ENCODE peak calls at places on chromosomes 12 and 14, in ten cellular contexts. F is upper lobe of right lung, O is tibial artery, R is endodermal cell, J is activated B cell treated with CpG ODN at 0.5 μM for 24 hours, W is GM06990, X is stomach, E is retinal pigment epithelial cell, I is K562, Z is psoas muscle. Y is an unnamed sample.

GRCh38 chr12:107760817-107761501 is at the start of gene PRDM4:
- DNase-seq in J (peak), E (peak), F (peak), W (peak), X (peak), Z (peak), I (peak), R (peak), O (peak), Y (peak)

GRCh38 chr12:100249936-100250335 is 16.9 kb downstream of the DEPDC4 start:
- DNase-seq in E (no peak), I (no peak), Z (no peak), J (no peak), O (no peak), X (no peak), R (no peak), W (no peak), F (no peak), Y (no peak)

GRCh38 chr12:14239350-14239934 is 126.0 kb upstream of the ATF7IP start:
- DNase-seq in F (no peak), I (no peak), O (no peak), R (peak), E (no peak), W (peak), X (no peak), Z (no peak), J (peak), Y (peak)

GRCh38 chr12:55718020-55718419 is 2.2 kb upstream of the RDH5 start:
- DNase-seq in Z (peak), R (peak), X (no peak), W (no peak), I (no peak), J (no peak), F (no peak), E (no peak), O (no peak), Y (no peak)

GRCh38 chr14:22159968-22160367 is 429.1 kb downstream of the DAD1 start:
- DNase-seq in E (no peak), J (no peak), I (no peak), O (no peak), X (no peak), Z (no peak), W (no peak), R (no peak), F (no peak), Y (no peak)

GRCh38 chr14:62084020-62084419 is 321.8 kb downstream of the SNAPC1 start:
- DNase-seq in O (no peak), E (no peak), F (no peak), R (no peak), I (no peak), J (no peak), X (no peak), W (no peak), Z (no peak), Y (no peak)

GRCh38 chr14:93744176-93744575 is 44.1 kb downstream of the PRIMA1 start:
- DNase-seq in O (no peak), W (no peak), J (no peak), Z (peak), I (no peak), F (no peak), R (no peak), E (no peak), X (no peak), Y (no peak)

GRCh38 chr12:103698752-103699540 is 111.9 kb downstream of the STAB2 start:
- DNase-seq in X (no peak), O (no peak), F (no peak), R (no peak), I (no peak), W (no peak), Z (no peak), J (no peak), E (no peak), Y (no peak)

GRCh38 chr12:47812797-47813490 is 6.8 kb downstream of the HDAC7 start:
- DNase-seq in X (peak), Z (peak), O (peak), E (peak), R (peak), I (peak), W (peak), J (peak), F (peak), Y (peak)

GRCh38 chr14:101560534-101561113 is 671 bp upstream of the DIO3 start:
- DNase-seq in J (no peak), W (no peak), Z (no peak), R (no peak), I (no peak), X (no peak), O (no peak), E (no peak), F (no peak), Y (no peak)

GRCh38 chr14:67722293-67722692 is 20.6 kb downstream of the RDH12 start:
- DNase-seq in R (peak), O (peak), W (no peak), F (no peak), Z (peak), I (no peak), X (peak), J (no peak), E (peak), Y (no peak)

GRCh38 chr12:92110083-92110640 is 35.5 kb downstream of the BTG1 start:
- DNase-seq in I (no peak), E (no peak), W (no peak), R (no peak), F (no peak), O (no peak), X (no peak), J (no peak), Z (no peak), Y (no peak)

GRCh38 chr14:87131879-87132278 is 861.1 kb downstream of the GALC start:
- DNase-seq in I (no peak), X (no peak), Z (no peak), F (no peak), J (no peak), R (no peak), O (no peak), W (no peak), E (no peak), Y (no peak)

GRCh38 chr14:89635615-89636014 is 218.6 kb upstream of the FOXN3 start:
- DNase-seq in F (no peak), I (no peak), X (no peak), E (no peak), J (no peak), R (no peak), Z (no peak), W (no peak), O (no peak), Y (no peak)

GRCh38 chr12:11863988-11864387 is 206.8 kb upstream of the BCL2L14 start:
- DNase-seq in I (no peak), W (no peak), J (no peak), R (peak), O (no peak), X (no peak), Z (no peak), F (no peak), E (no peak), Y (no peak)

GRCh38 chr12:11863478-11863906 is 207.2 kb upstream of the BCL2L14 start:
- DNase-seq in J (no peak), E (no peak), W (no peak), O (peak), I (no peak), X (peak), Z (peak), R (peak), F (no peak), Y (no peak)

GRCh38 chr12:11861864-11862600 is 208.7 kb upstream of the BCL2L14 start:
- DNase-seq in F (no peak), O (no peak), J (no peak), Z (no peak), E (no peak), X (no peak), I (no peak), W (no peak), R (peak), Y (no peak)

GRCh38 chr12:11861155-11861863 is 209.4 kb upstream of the BCL2L14 start:
- DNase-seq in J (no peak), Z (no peak), F (no peak), O (no peak), R (peak), X (no peak), E (no peak), I (no peak), W (no peak), Y (no peak)

GRCh38 chr12:11862794-11863193 is 207.9 kb upstream of the BCL2L14 start:
- DNase-seq in R (peak), I (no peak), Z (no peak), X (no peak), W (no peak), E (no peak), J (no peak), F (no peak), O (no peak), Y (peak)
- TF ChIP-seq CTCF in R (no peak), I (no peak), Z (no peak), X (no peak), W (no peak), E (no peak), J (no peak), F (no peak), O (no peak), Y (no peak)

DNA sequence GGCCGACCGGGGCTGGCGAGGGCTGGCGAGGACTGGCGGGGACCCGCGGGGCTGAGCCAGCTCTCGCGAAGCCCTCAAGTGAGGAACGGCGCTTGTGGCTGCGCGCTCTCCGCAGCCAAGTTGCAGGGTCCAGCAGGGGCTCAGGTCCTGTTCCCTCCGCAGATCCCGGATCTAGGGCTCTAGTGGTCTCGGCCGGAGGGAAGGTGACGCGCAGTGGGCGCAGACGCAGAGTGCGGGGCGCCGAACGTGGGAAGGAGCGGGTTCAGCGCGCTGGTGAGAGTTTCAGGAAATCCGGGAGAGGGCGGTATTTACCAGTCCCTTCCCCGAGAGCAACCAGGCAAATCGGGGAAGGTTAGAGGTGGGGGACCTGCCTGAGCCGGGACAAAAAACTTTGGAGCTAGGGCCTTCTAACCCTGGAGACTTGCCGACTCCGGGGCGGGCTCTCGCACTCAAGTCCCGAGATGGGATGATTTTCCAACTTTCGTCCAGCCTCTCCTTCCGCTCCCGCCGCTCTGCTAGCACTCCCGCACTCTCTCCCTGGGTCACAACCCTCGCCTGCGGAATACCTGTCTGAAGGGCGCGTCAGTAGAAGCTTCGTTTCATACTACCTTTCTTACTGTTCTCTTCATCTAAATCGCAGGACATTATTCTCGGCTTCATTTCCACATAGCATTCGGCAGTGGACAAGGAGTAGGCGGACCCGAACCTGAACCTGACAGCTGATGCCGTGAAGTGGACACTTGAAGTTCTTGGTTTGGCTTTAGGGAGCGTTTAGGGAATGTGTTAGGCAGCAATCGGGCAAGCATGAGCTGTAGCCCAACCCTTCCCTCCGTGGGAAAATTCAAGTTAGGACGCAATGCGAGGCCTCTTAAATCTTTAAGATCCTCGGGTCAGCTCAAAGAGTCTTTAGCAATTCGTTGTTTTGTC is 13.6 kb upstream of the PAX9 start:
- DNase-seq in F (peak), I (peak), E (peak), W (no peak), R (peak), X (no peak), Z (peak), J (no peak), O (peak), Y (no peak)
- TF ChIP-seq CTCF in F (peak), I (peak), E (peak), W (no peak), R (peak), X (no peak), Z (peak), J (no peak), O (peak), Y (no peak)

GRCh38 chr14:46490150-46490769 is 161.3 kb downstream of the RPL10L start:
- DNase-seq in R (peak), O (no peak), X (no peak), F (no peak), J (no peak), E (peak), I (no peak), W (no peak), Z (no peak), Y (peak)
- TF ChIP-seq CTCF in R (peak), O (no peak), X (no peak), F (peak), J (no peak), E (peak), I (no peak), W (peak), Z (no peak), Y (no peak)

GRCh38 chr14:41606249-41607118 is at the start of gene LRFN5:
- DNase-seq in F (peak), E (no peak), W (no peak), J (no peak), I (peak), O (no peak), R (peak), X (no peak), Z (peak), Y (peak)
- TF ChIP-seq CTCF in F (no peak), E (no peak), W (no peak), J (no peak), I (no peak), O (no peak), R (peak), X (no peak), Z (no peak), Y (no peak)

GRCh38 chr14:29089849-29090248 is 323.3 kb downstream of the FOXG1 start:
- DNase-seq in F (no peak), R (no peak), X (no peak), Z (no peak), I (no peak), E (no peak), J (no peak), O (no peak), W (no peak), Y (no peak)

GRCh38 chr14:29085546-29085945 is 319.0 kb downstream of the FOXG1 start:
- DNase-seq in E (no peak), I (no peak), Z (no peak), O (no peak), R (peak), F (no peak), J (no peak), W (no peak), X (no peak), Y (no peak)
- TF ChIP-seq CTCF in E (peak), I (no peak), Z (no peak), O (no peak), R (peak), F (peak), J (no peak), W (no peak), X (no peak), Y (no peak)

Y was measured in GM20000.